ENCODE peak calls at places on chromosomes 13 and 19, in four cellular contexts. One of them, this sample, is unnamed.

GRCh38 chr13:84192125-84192524 is 309.9 kb upstream of the SLITRK1 start:
- DNase-seq in cardiac fibroblast: peak
- DNase-seq in cardiac muscle cell: no peak
- DNase-seq in heart right ventricle: no peak
- DNase-seq in this sample: no peak

GRCh38 chr19:16143399-16144215 is at the start of gene HSH2D:
- DNase-seq in heart right ventricle: peak
- DNase-seq in cardiac muscle cell: no peak
- DNase-seq in cardiac fibroblast: no peak
- DNase-seq in this sample: no peak

GRCh38 chr13:43766766-43767165 is 20.0 kb downstream of the ENOX1 start:
- DNase-seq in cardiac fibroblast: no peak
- DNase-seq in heart right ventricle: peak
- DNase-seq in cardiac muscle cell: peak
- DNase-seq in this sample: no peak

GRCh38 chr19:54523403-54523802 is 20.8 kb downstream of the LAIR2 start:
- DNase-seq in heart right ventricle: no peak
- DNase-seq in cardiac fibroblast: peak
- DNase-seq in cardiac muscle cell: no peak
- DNase-seq in this sample: no peak

GRCh38 chr19:1512671-1513491 is at the start of gene ADAMTSL5:
- DNase-seq in cardiac fibroblast: peak
- DNase-seq in heart right ventricle: peak
- DNase-seq in cardiac muscle cell: peak
- DNase-seq in this sample: no peak

GRCh38 chr19:6457958-6458694 is 1.5 kb downstream of the SLC25A23 start:
- DNase-seq in cardiac muscle cell: no peak
- DNase-seq in heart right ventricle: no peak
- DNase-seq in cardiac fibroblast: peak
- DNase-seq in this sample: no peak

GRCh38 chr13:46756977-46757376 is 40.0 kb downstream of the ESD start:
- DNase-seq in cardiac fibroblast: peak
- DNase-seq in cardiac muscle cell: no peak
- DNase-seq in heart right ventricle: no peak
- DNase-seq in this sample: no peak

GRCh38 chr13:97878421-97879375 is 74.8 kb upstream of the IPO5 start:
- DNase-seq in heart right ventricle: no peak
- DNase-seq in cardiac fibroblast: peak
- DNase-seq in cardiac muscle cell: no peak
- DNase-seq in this sample: no peak

GRCh38 chr13:79812070-79812850 is 331.3 kb downstream of the NDFIP2 start:
- DNase-seq in cardiac muscle cell: no peak
- DNase-seq in cardiac fibroblast: no peak
- DNase-seq in heart right ventricle: no peak
- DNase-seq in this sample: no peak

GRCh38 chr13:45015300-45015699 is 26.0 kb downstream of the GPALPP1 start:
- DNase-seq in cardiac fibroblast: peak
- DNase-seq in cardiac muscle cell: no peak
- DNase-seq in heart right ventricle: no peak
- DNase-seq in this sample: no peak

GRCh38 chr13:25733696-25734435 is 317.9 kb downstream of the SHISA2 start:
- DNase-seq in heart right ventricle: no peak
- DNase-seq in cardiac muscle cell: no peak
- DNase-seq in cardiac fibroblast: no peak
- DNase-seq in this sample: no peak

GRCh38 chr13:96000069-96000468 is 53.1 kb downstream of the UGGT2 start:
- DNase-seq in cardiac muscle cell: no peak
- DNase-seq in cardiac fibroblast: no peak
- DNase-seq in heart right ventricle: no peak
- DNase-seq in this sample: no peak

DNA sequence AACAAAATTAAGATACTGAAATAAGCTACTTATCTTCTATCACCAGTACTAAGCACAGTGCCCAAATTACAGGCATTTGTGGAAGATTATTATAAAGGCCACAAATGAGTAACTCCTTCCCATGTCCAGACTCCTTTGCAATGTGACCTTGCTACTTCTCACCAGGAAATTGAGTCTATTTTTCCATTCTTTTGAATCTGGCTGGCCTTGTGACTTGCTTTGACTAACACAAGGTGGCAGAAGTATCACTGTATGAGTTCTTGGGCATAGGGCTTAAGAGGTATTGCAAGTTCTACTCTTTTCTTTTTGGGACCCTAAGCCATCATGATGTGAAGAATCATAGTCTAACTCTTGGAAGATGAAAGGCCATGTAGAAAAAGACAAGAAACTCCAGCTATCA is 49.9 kb downstream of the UGGT2 start:
- DNase-seq in cardiac fibroblast: peak
- DNase-seq in heart right ventricle: no peak
- DNase-seq in cardiac muscle cell: no peak
- DNase-seq in this sample: no peak
- TF ChIP-seq CTCF in cardiac fibroblast: peak
- TF ChIP-seq CTCF in heart right ventricle: no peak
- TF ChIP-seq CTCF in cardiac muscle cell: peak
- TF ChIP-seq CTCF in this sample: peak

DNA sequence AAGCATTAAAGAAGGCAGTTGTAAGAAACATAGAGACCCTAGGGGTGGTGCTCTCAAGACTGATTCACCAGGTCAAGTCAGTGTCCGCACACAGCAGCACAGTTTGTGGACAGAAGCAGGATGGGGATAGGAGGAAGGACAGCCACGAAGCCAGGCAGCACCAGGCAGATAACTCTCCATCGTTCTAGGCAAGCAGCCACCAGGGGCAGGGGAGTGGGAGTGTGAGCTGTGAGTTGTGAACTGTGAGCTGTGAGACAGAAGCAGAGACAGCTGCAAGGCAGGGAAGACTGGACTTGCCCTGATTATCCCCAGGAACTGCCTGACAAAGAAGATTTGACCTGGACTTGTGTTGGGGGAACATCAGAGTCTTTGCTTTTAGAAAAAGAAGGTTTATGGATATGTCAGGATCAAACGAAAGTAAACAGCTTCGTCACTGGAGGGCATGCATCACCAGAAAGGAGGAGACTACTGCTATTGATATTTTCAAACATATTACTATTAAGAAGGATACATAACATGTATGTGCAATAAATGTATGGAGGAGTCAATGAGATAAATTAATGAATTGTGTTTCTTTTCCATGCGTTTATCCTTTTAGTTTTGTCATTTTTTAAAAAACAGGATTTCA is 286.1 kb downstream of the IRS2 start:
- DNase-seq in cardiac fibroblast: peak
- DNase-seq in cardiac muscle cell: peak
- DNase-seq in heart right ventricle: no peak
- DNase-seq in this sample: no peak
- TF ChIP-seq CTCF in cardiac fibroblast: no peak
- TF ChIP-seq CTCF in cardiac muscle cell: no peak
- TF ChIP-seq CTCF in heart right ventricle: no peak
- TF ChIP-seq CTCF in this sample: peak

GRCh38 chr19:39470724-39471339 is 9.8 kb upstream of the TIMM50 start:
- DNase-seq in cardiac fibroblast: peak
- DNase-seq in cardiac muscle cell: no peak
- DNase-seq in heart right ventricle: no peak
- DNase-seq in this sample: no peak
- TF ChIP-seq CTCF in cardiac fibroblast: no peak
- TF ChIP-seq CTCF in cardiac muscle cell: no peak
- TF ChIP-seq CTCF in heart right ventricle: no peak
- TF ChIP-seq CTCF in this sample: no peak

DNA sequence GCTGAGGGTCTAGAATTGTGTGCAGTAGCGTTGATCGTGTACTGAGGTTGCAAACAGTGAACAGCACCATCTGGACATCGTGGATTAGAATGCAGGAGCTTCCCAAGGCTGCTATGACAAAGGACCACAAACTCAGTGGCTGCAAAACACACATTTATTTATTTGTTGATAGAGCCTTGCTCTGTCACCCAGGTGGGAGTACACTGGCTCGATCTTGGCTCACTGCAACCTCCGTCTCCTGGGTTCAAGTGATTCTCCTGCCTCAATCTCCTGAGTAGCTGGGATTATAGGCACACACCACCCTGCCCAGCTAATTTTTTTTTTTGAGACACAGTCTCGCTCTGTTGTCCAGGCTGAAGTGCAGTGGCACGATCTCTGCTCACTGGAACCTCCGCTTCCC is 2.3 kb upstream of the UHRF1 start:
- DNase-seq in cardiac muscle cell: no peak
- DNase-seq in heart right ventricle: no peak
- DNase-seq in cardiac fibroblast: no peak
- DNase-seq in this sample: no peak
- TF ChIP-seq CTCF in cardiac muscle cell: no peak
- TF ChIP-seq CTCF in heart right ventricle: no peak
- TF ChIP-seq CTCF in cardiac fibroblast: no peak
- TF ChIP-seq CTCF in this sample: no peak

GRCh38 chr19:50368649-50369570 is 3.5 kb upstream of the NAPSA start:
- DNase-seq in heart right ventricle: peak
- DNase-seq in cardiac fibroblast: peak
- DNase-seq in cardiac muscle cell: peak
- DNase-seq in this sample: peak
- TF ChIP-seq CTCF in heart right ventricle: peak
- TF ChIP-seq CTCF in cardiac fibroblast: peak
- TF ChIP-seq CTCF in cardiac muscle cell: peak
- TF ChIP-seq CTCF in this sample: peak

GRCh38 chr19:48815870-48816501 is 5.2 kb upstream of the BCAT2 start:
- DNase-seq in cardiac fibroblast: peak
- DNase-seq in cardiac muscle cell: peak
- DNase-seq in heart right ventricle: no peak
- DNase-seq in this sample: no peak
- TF ChIP-seq CTCF in cardiac fibroblast: no peak
- TF ChIP-seq CTCF in cardiac muscle cell: no peak
- TF ChIP-seq CTCF in heart right ventricle: no peak
- TF ChIP-seq CTCF in this sample: no peak

GRCh38 chr13:41311607-41312500 is 787 bp downstream of the NAA16 start:
- DNase-seq in cardiac fibroblast: peak
- DNase-seq in cardiac muscle cell: peak
- DNase-seq in heart right ventricle: peak
- DNase-seq in this sample: peak

GRCh38 chr13:41313117-41313516 is 2.0 kb downstream of the NAA16 start:
- DNase-seq in cardiac muscle cell: no peak
- DNase-seq in heart right ventricle: no peak
- DNase-seq in cardiac fibroblast: no peak
- DNase-seq in this sample: no peak

GRCh38 chr13:41308241-41308640 is 2.8 kb upstream of the NAA16 start:
- DNase-seq in heart right ventricle: no peak
- DNase-seq in cardiac fibroblast: no peak
- DNase-seq in cardiac muscle cell: no peak
- DNase-seq in this sample: no peak

GRCh38 chr13:41313659-41314197 is 2.7 kb downstream of the NAA16 start:
- DNase-seq in cardiac fibroblast: no peak
- DNase-seq in heart right ventricle: no peak
- DNase-seq in cardiac muscle cell: no peak
- DNase-seq in this sample: no peak

GRCh38 chr13:41310963-41311606 is at the start of gene NAA16:
- DNase-seq in heart right ventricle: peak
- DNase-seq in cardiac muscle cell: peak
- DNase-seq in cardiac fibroblast: peak
- DNase-seq in this sample: peak
- TF ChIP-seq CTCF in heart right ventricle: peak
- TF ChIP-seq CTCF in cardiac muscle cell: no peak
- TF ChIP-seq CTCF in cardiac fibroblast: no peak
- TF ChIP-seq CTCF in this sample: peak

GRCh38 chr13:91158015-91158390 is 189.5 kb upstream of the MIR17HG start:
- DNase-seq in heart right ventricle: no peak
- DNase-seq in cardiac fibroblast: no peak
- DNase-seq in cardiac muscle cell: no peak
- DNase-seq in this sample: no peak
- TF ChIP-seq CTCF in heart right ventricle: no peak
- TF ChIP-seq CTCF in cardiac fibroblast: no peak
- TF ChIP-seq CTCF in cardiac muscle cell: no peak
- TF ChIP-seq CTCF in this sample: peak

DNA sequence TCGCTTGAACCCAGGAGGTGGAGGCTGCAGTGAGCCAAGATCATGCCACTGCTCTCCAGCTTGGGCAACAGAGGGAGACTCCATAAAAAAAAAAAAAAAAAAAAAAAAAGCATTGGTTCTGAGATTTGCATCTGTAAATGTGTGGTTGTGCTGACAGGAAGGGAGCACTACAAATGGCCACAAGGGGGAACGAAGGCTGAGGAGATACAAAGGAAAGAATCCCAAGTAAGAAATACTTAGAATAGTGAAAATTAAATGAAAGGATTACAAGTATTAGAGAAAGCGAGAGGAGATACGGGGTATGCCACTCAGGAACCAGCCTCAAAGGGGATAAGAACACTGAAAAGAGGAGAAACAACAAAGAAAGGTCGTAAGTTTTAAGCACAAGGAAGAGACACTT is 284.9 kb downstream of the KLF12 start:
- DNase-seq in cardiac fibroblast: peak
- DNase-seq in heart right ventricle: no peak
- DNase-seq in cardiac muscle cell: no peak
- DNase-seq in this sample: no peak
- TF ChIP-seq CTCF in cardiac fibroblast: peak
- TF ChIP-seq CTCF in heart right ventricle: peak
- TF ChIP-seq CTCF in cardiac muscle cell: peak
- TF ChIP-seq CTCF in this sample: peak

DNA sequence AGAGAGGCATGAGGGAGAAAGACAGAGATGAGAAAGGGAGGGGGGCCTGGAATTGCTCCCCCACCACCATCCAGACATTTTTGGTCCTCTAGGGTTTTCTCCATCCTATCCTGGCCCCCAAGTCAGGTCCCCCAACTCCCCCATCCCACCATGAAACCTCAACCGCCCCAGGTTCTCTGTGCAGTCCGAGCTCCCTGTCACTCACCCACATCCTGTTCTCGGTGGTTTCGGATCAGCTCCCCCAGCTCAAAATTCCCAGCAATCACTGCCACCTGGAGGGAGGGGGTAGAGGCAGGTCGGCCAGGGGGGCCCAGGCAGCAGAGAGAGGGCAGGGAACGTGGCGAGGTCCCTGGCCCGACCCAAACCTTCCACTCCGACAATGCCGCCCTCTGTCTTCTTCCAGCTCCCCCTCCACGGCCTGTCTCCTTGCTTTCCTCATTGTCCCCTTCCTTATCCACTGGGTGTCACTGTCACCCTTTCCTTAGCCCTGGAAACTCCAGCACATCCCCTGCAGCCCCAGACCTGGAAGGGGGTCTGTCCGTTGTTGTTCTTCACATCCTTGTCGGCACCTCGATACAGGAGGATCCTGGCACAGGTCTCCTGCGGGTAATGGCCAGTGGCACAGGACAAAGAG is 15.6 kb downstream of the SHANK1 start:
- DNase-seq in cardiac muscle cell: peak
- DNase-seq in heart right ventricle: no peak
- DNase-seq in cardiac fibroblast: no peak
- DNase-seq in this sample: no peak
- TF ChIP-seq CTCF in cardiac muscle cell: no peak
- TF ChIP-seq CTCF in heart right ventricle: no peak
- TF ChIP-seq CTCF in cardiac fibroblast: no peak
- TF ChIP-seq CTCF in this sample: peak

This sample was measured in neural crest cell.